ENCODE peak calls at places on chromosome 20, in seven cellular contexts. One of them, this sample, is unnamed.

GRCh38 chr20:63009044-63009961 is 2.5 kb upstream of the BHLHE23 start:
- DNase-seq in fibroblast of lung: peak
- DNase-seq in stimulated activated CD8-positive, alpha-beta memory T cell treated with anti-CD3 and anti-CD28 coated beads, Interleukin-7, amount 100 ng/mL, for 1 hour: peak
- DNase-seq in epithelial cell of proximal tubule: no peak
- DNase-seq in CD4-positive, CD25-positive, alpha-beta regulatory T cell: peak
- DNase-seq in germinal center: peak
- DNase-seq in activated CD4-positive, alpha-beta T cell treated with anti-CD3 and anti-CD28 coated beads for 36 hours: peak
- DNase-seq in this sample: peak

GRCh38 chr20:37615507-37616425 is 78.1 kb upstream of the CTNNBL1 start:
- DNase-seq in fibroblast of lung: peak
- DNase-seq in stimulated activated CD8-positive, alpha-beta memory T cell treated with anti-CD3 and anti-CD28 coated beads, Interleukin-7, amount 100 ng/mL, for 1 hour: peak
- DNase-seq in epithelial cell of proximal tubule: no peak
- DNase-seq in CD4-positive, CD25-positive, alpha-beta regulatory T cell: peak
- DNase-seq in germinal center: peak
- DNase-seq in activated CD4-positive, alpha-beta T cell treated with anti-CD3 and anti-CD28 coated beads for 36 hours: peak
- DNase-seq in this sample: peak

GRCh38 chr20:25077610-25078169 is 4.3 kb downstream of the VSX1 start:
- DNase-seq in fibroblast of lung: peak
- DNase-seq in stimulated activated CD8-positive, alpha-beta memory T cell treated with anti-CD3 and anti-CD28 coated beads, Interleukin-7, amount 100 ng/mL, for 1 hour: no peak
- DNase-seq in epithelial cell of proximal tubule: no peak
- DNase-seq in CD4-positive, CD25-positive, alpha-beta regulatory T cell: no peak
- DNase-seq in germinal center: no peak
- DNase-seq in activated CD4-positive, alpha-beta T cell treated with anti-CD3 and anti-CD28 coated beads for 36 hours: peak
- DNase-seq in this sample: peak

GRCh38 chr20:35134472-35134871 is 12.7 kb downstream of the EDEM2 start:
- DNase-seq in fibroblast of lung: peak
- DNase-seq in stimulated activated CD8-positive, alpha-beta memory T cell treated with anti-CD3 and anti-CD28 coated beads, Interleukin-7, amount 100 ng/mL, for 1 hour: no peak
- DNase-seq in epithelial cell of proximal tubule: no peak
- DNase-seq in CD4-positive, CD25-positive, alpha-beta regulatory T cell: no peak
- DNase-seq in germinal center: no peak
- DNase-seq in activated CD4-positive, alpha-beta T cell treated with anti-CD3 and anti-CD28 coated beads for 36 hours: no peak
- DNase-seq in this sample: no peak

GRCh38 chr20:58839474-58839874 is 11.2 kb downstream of the GNAS-AS1 start:
- DNase-seq in fibroblast of lung: peak
- DNase-seq in stimulated activated CD8-positive, alpha-beta memory T cell treated with anti-CD3 and anti-CD28 coated beads, Interleukin-7, amount 100 ng/mL, for 1 hour: no peak
- DNase-seq in epithelial cell of proximal tubule: no peak
- DNase-seq in CD4-positive, CD25-positive, alpha-beta regulatory T cell: peak
- DNase-seq in germinal center: peak
- DNase-seq in activated CD4-positive, alpha-beta T cell treated with anti-CD3 and anti-CD28 coated beads for 36 hours: peak
- DNase-seq in this sample: peak

GRCh38 chr20:50838707-50839385 is 44.0 kb downstream of the BCAS4 start:
- DNase-seq in fibroblast of lung: peak
- DNase-seq in stimulated activated CD8-positive, alpha-beta memory T cell treated with anti-CD3 and anti-CD28 coated beads, Interleukin-7, amount 100 ng/mL, for 1 hour: no peak
- DNase-seq in epithelial cell of proximal tubule: no peak
- DNase-seq in CD4-positive, CD25-positive, alpha-beta regulatory T cell: no peak
- DNase-seq in germinal center: no peak
- DNase-seq in activated CD4-positive, alpha-beta T cell treated with anti-CD3 and anti-CD28 coated beads for 36 hours: no peak
- DNase-seq in this sample: no peak

GRCh38 chr20:9203081-9203447 is 134.2 kb downstream of the PLCB4 start:
- DNase-seq in fibroblast of lung: peak
- DNase-seq in stimulated activated CD8-positive, alpha-beta memory T cell treated with anti-CD3 and anti-CD28 coated beads, Interleukin-7, amount 100 ng/mL, for 1 hour: no peak
- DNase-seq in epithelial cell of proximal tubule: no peak
- DNase-seq in CD4-positive, CD25-positive, alpha-beta regulatory T cell: no peak
- DNase-seq in germinal center: no peak
- DNase-seq in activated CD4-positive, alpha-beta T cell treated with anti-CD3 and anti-CD28 coated beads for 36 hours: no peak
- DNase-seq in this sample: peak

GRCh38 chr20:21693322-21693721 is 12.1 kb upstream of the PAX1 start:
- DNase-seq in fibroblast of lung: no peak
- DNase-seq in stimulated activated CD8-positive, alpha-beta memory T cell treated with anti-CD3 and anti-CD28 coated beads, Interleukin-7, amount 100 ng/mL, for 1 hour: no peak
- DNase-seq in epithelial cell of proximal tubule: no peak
- DNase-seq in CD4-positive, CD25-positive, alpha-beta regulatory T cell: no peak
- DNase-seq in germinal center: peak
- DNase-seq in activated CD4-positive, alpha-beta T cell treated with anti-CD3 and anti-CD28 coated beads for 36 hours: peak
- DNase-seq in this sample: no peak

GRCh38 chr20:12061471-12061870 is 143.8 kb downstream of the BTBD3 start:
- DNase-seq in fibroblast of lung: peak
- DNase-seq in stimulated activated CD8-positive, alpha-beta memory T cell treated with anti-CD3 and anti-CD28 coated beads, Interleukin-7, amount 100 ng/mL, for 1 hour: no peak
- DNase-seq in epithelial cell of proximal tubule: no peak
- DNase-seq in CD4-positive, CD25-positive, alpha-beta regulatory T cell: no peak
- DNase-seq in germinal center: no peak
- DNase-seq in activated CD4-positive, alpha-beta T cell treated with anti-CD3 and anti-CD28 coated beads for 36 hours: no peak
- DNase-seq in this sample: peak

GRCh38 chr20:2767768-2768631 is 32.4 kb downstream of the CPXM1 start:
- DNase-seq in fibroblast of lung: peak
- DNase-seq in stimulated activated CD8-positive, alpha-beta memory T cell treated with anti-CD3 and anti-CD28 coated beads, Interleukin-7, amount 100 ng/mL, for 1 hour: no peak
- DNase-seq in epithelial cell of proximal tubule: no peak
- DNase-seq in CD4-positive, CD25-positive, alpha-beta regulatory T cell: no peak
- DNase-seq in germinal center: no peak
- DNase-seq in activated CD4-positive, alpha-beta T cell treated with anti-CD3 and anti-CD28 coated beads for 36 hours: no peak
- DNase-seq in this sample: no peak

GRCh38 chr20:8267009-8267408 is 134.9 kb downstream of the PLCB1 start:
- DNase-seq in fibroblast of lung: no peak
- DNase-seq in stimulated activated CD8-positive, alpha-beta memory T cell treated with anti-CD3 and anti-CD28 coated beads, Interleukin-7, amount 100 ng/mL, for 1 hour: no peak
- DNase-seq in epithelial cell of proximal tubule: no peak
- DNase-seq in CD4-positive, CD25-positive, alpha-beta regulatory T cell: no peak
- DNase-seq in germinal center: no peak
- DNase-seq in activated CD4-positive, alpha-beta T cell treated with anti-CD3 and anti-CD28 coated beads for 36 hours: no peak
- DNase-seq in this sample: no peak

GRCh38 chr20:25418779-25419178 is 11.3 kb downstream of the GINS1 start:
- DNase-seq in fibroblast of lung: peak
- DNase-seq in stimulated activated CD8-positive, alpha-beta memory T cell treated with anti-CD3 and anti-CD28 coated beads, Interleukin-7, amount 100 ng/mL, for 1 hour: no peak
- DNase-seq in epithelial cell of proximal tubule: peak
- DNase-seq in CD4-positive, CD25-positive, alpha-beta regulatory T cell: no peak
- DNase-seq in germinal center: no peak
- DNase-seq in activated CD4-positive, alpha-beta T cell treated with anti-CD3 and anti-CD28 coated beads for 36 hours: no peak
- DNase-seq in this sample: peak

GRCh38 chr20:25341716-25342680 is 48.6 kb downstream of the ABHD12 start:
- DNase-seq in fibroblast of lung: peak
- DNase-seq in stimulated activated CD8-positive, alpha-beta memory T cell treated with anti-CD3 and anti-CD28 coated beads, Interleukin-7, amount 100 ng/mL, for 1 hour: no peak
- DNase-seq in epithelial cell of proximal tubule: no peak
- DNase-seq in CD4-positive, CD25-positive, alpha-beta regulatory T cell: no peak
- DNase-seq in germinal center: no peak
- DNase-seq in activated CD4-positive, alpha-beta T cell treated with anti-CD3 and anti-CD28 coated beads for 36 hours: no peak
- DNase-seq in this sample: peak

GRCh38 chr20:1341561-1342265 is 12.8 kb upstream of the SDCBP2 start:
- DNase-seq in fibroblast of lung: peak
- DNase-seq in stimulated activated CD8-positive, alpha-beta memory T cell treated with anti-CD3 and anti-CD28 coated beads, Interleukin-7, amount 100 ng/mL, for 1 hour: no peak
- DNase-seq in epithelial cell of proximal tubule: no peak
- DNase-seq in CD4-positive, CD25-positive, alpha-beta regulatory T cell: no peak
- DNase-seq in germinal center: no peak
- DNase-seq in activated CD4-positive, alpha-beta T cell treated with anti-CD3 and anti-CD28 coated beads for 36 hours: no peak
- DNase-seq in this sample: peak

GRCh38 chr20:19658137-19658536 is 99.9 kb upstream of the RIN2 start:
- DNase-seq in fibroblast of lung: no peak
- DNase-seq in stimulated activated CD8-positive, alpha-beta memory T cell treated with anti-CD3 and anti-CD28 coated beads, Interleukin-7, amount 100 ng/mL, for 1 hour: no peak
- DNase-seq in epithelial cell of proximal tubule: no peak
- DNase-seq in CD4-positive, CD25-positive, alpha-beta regulatory T cell: no peak
- DNase-seq in germinal center: peak
- DNase-seq in activated CD4-positive, alpha-beta T cell treated with anti-CD3 and anti-CD28 coated beads for 36 hours: peak
- DNase-seq in this sample: no peak

GRCh38 chr20:25553819-25554296 is 31.5 kb downstream of the NINL start:
- DNase-seq in fibroblast of lung: peak
- DNase-seq in stimulated activated CD8-positive, alpha-beta memory T cell treated with anti-CD3 and anti-CD28 coated beads, Interleukin-7, amount 100 ng/mL, for 1 hour: no peak
- DNase-seq in epithelial cell of proximal tubule: no peak
- DNase-seq in CD4-positive, CD25-positive, alpha-beta regulatory T cell: no peak
- DNase-seq in germinal center: no peak
- DNase-seq in activated CD4-positive, alpha-beta T cell treated with anti-CD3 and anti-CD28 coated beads for 36 hours: no peak
- DNase-seq in this sample: peak

GRCh38 chr20:49846206-49846807 is 33.7 kb downstream of the SLC9A8 start:
- DNase-seq in fibroblast of lung: peak
- DNase-seq in stimulated activated CD8-positive, alpha-beta memory T cell treated with anti-CD3 and anti-CD28 coated beads, Interleukin-7, amount 100 ng/mL, for 1 hour: no peak
- DNase-seq in epithelial cell of proximal tubule: no peak
- DNase-seq in CD4-positive, CD25-positive, alpha-beta regulatory T cell: peak
- DNase-seq in germinal center: peak
- DNase-seq in activated CD4-positive, alpha-beta T cell treated with anti-CD3 and anti-CD28 coated beads for 36 hours: peak
- DNase-seq in this sample: peak

GRCh38 chr20:57392512-57393271 is 1.5 kb downstream of the RBM38 start:
- DNase-seq in fibroblast of lung: no peak
- DNase-seq in stimulated activated CD8-positive, alpha-beta memory T cell treated with anti-CD3 and anti-CD28 coated beads, Interleukin-7, amount 100 ng/mL, for 1 hour: peak
- DNase-seq in epithelial cell of proximal tubule: no peak
- DNase-seq in CD4-positive, CD25-positive, alpha-beta regulatory T cell: peak
- DNase-seq in germinal center: peak
- DNase-seq in activated CD4-positive, alpha-beta T cell treated with anti-CD3 and anti-CD28 coated beads for 36 hours: peak
- DNase-seq in this sample: no peak

GRCh38 chr20:50794846-50795634 is at the start of gene BCAS4:
- DNase-seq in fibroblast of lung: peak
- DNase-seq in stimulated activated CD8-positive, alpha-beta memory T cell treated with anti-CD3 and anti-CD28 coated beads, Interleukin-7, amount 100 ng/mL, for 1 hour: peak
- DNase-seq in epithelial cell of proximal tubule: no peak
- DNase-seq in CD4-positive, CD25-positive, alpha-beta regulatory T cell: peak
- DNase-seq in germinal center: peak
- DNase-seq in activated CD4-positive, alpha-beta T cell treated with anti-CD3 and anti-CD28 coated beads for 36 hours: peak
- DNase-seq in this sample: peak

GRCh38 chr20:49571553-49571835 is 3.6 kb upstream of the PTGIS start:
- DNase-seq in fibroblast of lung: no peak
- DNase-seq in stimulated activated CD8-positive, alpha-beta memory T cell treated with anti-CD3 and anti-CD28 coated beads, Interleukin-7, amount 100 ng/mL, for 1 hour: no peak
- DNase-seq in epithelial cell of proximal tubule: no peak
- DNase-seq in CD4-positive, CD25-positive, alpha-beta regulatory T cell: no peak
- DNase-seq in germinal center: no peak
- DNase-seq in activated CD4-positive, alpha-beta T cell treated with anti-CD3 and anti-CD28 coated beads for 36 hours: no peak
- DNase-seq in this sample: no peak

GRCh38 chr20:4546342-4546741 is 175.4 kb upstream of the PRND start:
- DNase-seq in fibroblast of lung: no peak
- DNase-seq in stimulated activated CD8-positive, alpha-beta memory T cell treated with anti-CD3 and anti-CD28 coated beads, Interleukin-7, amount 100 ng/mL, for 1 hour: no peak
- DNase-seq in epithelial cell of proximal tubule: no peak
- DNase-seq in CD4-positive, CD25-positive, alpha-beta regulatory T cell: no peak
- DNase-seq in germinal center: no peak
- DNase-seq in activated CD4-positive, alpha-beta T cell treated with anti-CD3 and anti-CD28 coated beads for 36 hours: no peak
- DNase-seq in this sample: no peak

GRCh38 chr20:719068-719467 is 43.5 kb upstream of the SCRT2 start:
- DNase-seq in fibroblast of lung: no peak
- DNase-seq in stimulated activated CD8-positive, alpha-beta memory T cell treated with anti-CD3 and anti-CD28 coated beads, Interleukin-7, amount 100 ng/mL, for 1 hour: no peak
- DNase-seq in epithelial cell of proximal tubule: no peak
- DNase-seq in CD4-positive, CD25-positive, alpha-beta regulatory T cell: no peak
- DNase-seq in germinal center: no peak
- DNase-seq in activated CD4-positive, alpha-beta T cell treated with anti-CD3 and anti-CD28 coated beads for 36 hours: no peak
- DNase-seq in this sample: no peak

GRCh38 chr20:38222231-38222922 is 38.2 kb downstream of the KIAA1755 start:
- DNase-seq in fibroblast of lung: peak
- DNase-seq in stimulated activated CD8-positive, alpha-beta memory T cell treated with anti-CD3 and anti-CD28 coated beads, Interleukin-7, amount 100 ng/mL, for 1 hour: no peak
- DNase-seq in epithelial cell of proximal tubule: no peak
- DNase-seq in CD4-positive, CD25-positive, alpha-beta regulatory T cell: peak
- DNase-seq in germinal center: peak
- DNase-seq in activated CD4-positive, alpha-beta T cell treated with anti-CD3 and anti-CD28 coated beads for 36 hours: peak
- DNase-seq in this sample: peak

GRCh38 chr20:53792946-53793536 is 199.4 kb upstream of the ZNF217 start:
- DNase-seq in fibroblast of lung: no peak
- DNase-seq in stimulated activated CD8-positive, alpha-beta memory T cell treated with anti-CD3 and anti-CD28 coated beads, Interleukin-7, amount 100 ng/mL, for 1 hour: no peak
- DNase-seq in epithelial cell of proximal tubule: no peak
- DNase-seq in CD4-positive, CD25-positive, alpha-beta regulatory T cell: no peak
- DNase-seq in germinal center: no peak
- DNase-seq in activated CD4-positive, alpha-beta T cell treated with anti-CD3 and anti-CD28 coated beads for 36 hours: no peak
- DNase-seq in this sample: no peak

GRCh38 chr20:44187054-44187762 is at the start of gene JPH2:
- DNase-seq in fibroblast of lung: peak
- DNase-seq in stimulated activated CD8-positive, alpha-beta memory T cell treated with anti-CD3 and anti-CD28 coated beads, Interleukin-7, amount 100 ng/mL, for 1 hour: no peak
- DNase-seq in epithelial cell of proximal tubule: peak
- DNase-seq in CD4-positive, CD25-positive, alpha-beta regulatory T cell: no peak
- DNase-seq in germinal center: no peak
- DNase-seq in activated CD4-positive, alpha-beta T cell treated with anti-CD3 and anti-CD28 coated beads for 36 hours: no peak
- DNase-seq in this sample: peak

GRCh38 chr20:5222919-5223634 is 93.7 kb downstream of the PROKR2 start:
- DNase-seq in fibroblast of lung: peak
- DNase-seq in stimulated activated CD8-positive, alpha-beta memory T cell treated with anti-CD3 and anti-CD28 coated beads, Interleukin-7, amount 100 ng/mL, for 1 hour: no peak
- DNase-seq in epithelial cell of proximal tubule: peak
- DNase-seq in CD4-positive, CD25-positive, alpha-beta regulatory T cell: peak
- DNase-seq in germinal center: peak
- DNase-seq in activated CD4-positive, alpha-beta T cell treated with anti-CD3 and anti-CD28 coated beads for 36 hours: peak
- DNase-seq in this sample: peak

GRCh38 chr20:64220891-64221527 is 34.5 kb upstream of the PCMTD2 start:
- DNase-seq in fibroblast of lung: no peak
- DNase-seq in stimulated activated CD8-positive, alpha-beta memory T cell treated with anti-CD3 and anti-CD28 coated beads, Interleukin-7, amount 100 ng/mL, for 1 hour: no peak
- DNase-seq in epithelial cell of proximal tubule: no peak
- DNase-seq in CD4-positive, CD25-positive, alpha-beta regulatory T cell: no peak
- DNase-seq in germinal center: no peak
- DNase-seq in activated CD4-positive, alpha-beta T cell treated with anti-CD3 and anti-CD28 coated beads for 36 hours: no peak
- DNase-seq in this sample: no peak

GRCh38 chr20:16926626-16927025 is 178.5 kb downstream of the OTOR start:
- DNase-seq in fibroblast of lung: no peak
- DNase-seq in stimulated activated CD8-positive, alpha-beta memory T cell treated with anti-CD3 and anti-CD28 coated beads, Interleukin-7, amount 100 ng/mL, for 1 hour: no peak
- DNase-seq in epithelial cell of proximal tubule: no peak
- DNase-seq in CD4-positive, CD25-positive, alpha-beta regulatory T cell: no peak
- DNase-seq in germinal center: no peak
- DNase-seq in activated CD4-positive, alpha-beta T cell treated with anti-CD3 and anti-CD28 coated beads for 36 hours: no peak
- DNase-seq in this sample: no peak

GRCh38 chr20:34977365-34978091 is 21.9 kb downstream of the MYH7B start:
- DNase-seq in fibroblast of lung: no peak
- DNase-seq in stimulated activated CD8-positive, alpha-beta memory T cell treated with anti-CD3 and anti-CD28 coated beads, Interleukin-7, amount 100 ng/mL, for 1 hour: no peak
- DNase-seq in epithelial cell of proximal tubule: no peak
- DNase-seq in CD4-positive, CD25-positive, alpha-beta regulatory T cell: no peak
- DNase-seq in germinal center: no peak
- DNase-seq in activated CD4-positive, alpha-beta T cell treated with anti-CD3 and anti-CD28 coated beads for 36 hours: no peak
- DNase-seq in this sample: no peak